ENCODE peak calls at places on chromosomes 11 and 22, in ten cellular contexts. One of them, this sample, is unnamed.

GRCh38 chr11:64865286-64866172 is 12.9 kb downstream of the EHD1 start:
- DNase-seq in breast epithelium: no peak
- DNase-seq in sigmoid colon: no peak
- DNase-seq in IMR-90: peak
- DNase-seq in Peyer's patch: no peak
- DNase-seq in heart left ventricle: no peak
- DNase-seq in NB4: no peak
- DNase-seq in uterus: no peak
- DNase-seq in stomach: no peak
- DNase-seq in A549: no peak
- DNase-seq in this sample: no peak

GRCh38 chr22:48570912-48571311 is 1256.8 kb downstream of the BRD1 start:
- DNase-seq in breast epithelium: no peak
- DNase-seq in sigmoid colon: no peak
- DNase-seq in IMR-90: no peak
- DNase-seq in Peyer's patch: no peak
- DNase-seq in heart left ventricle: no peak
- DNase-seq in NB4: no peak
- DNase-seq in uterus: no peak
- DNase-seq in stomach: no peak
- DNase-seq in A549: no peak
- DNase-seq in this sample: no peak

GRCh38 chr11:3037041-3037944 is 19.9 kb downstream of the CARS1 start:
- DNase-seq in breast epithelium: peak
- DNase-seq in sigmoid colon: peak
- DNase-seq in IMR-90: peak
- DNase-seq in Peyer's patch: peak
- DNase-seq in heart left ventricle: peak
- DNase-seq in NB4: peak
- DNase-seq in uterus: peak
- DNase-seq in stomach: peak
- DNase-seq in A549: peak
- DNase-seq in this sample: peak

GRCh38 chr11:64629796-64630562 is 39.0 kb downstream of the SLC22A12 start:
- DNase-seq in breast epithelium: no peak
- DNase-seq in sigmoid colon: peak
- DNase-seq in IMR-90: no peak
- DNase-seq in Peyer's patch: no peak
- DNase-seq in heart left ventricle: no peak
- DNase-seq in NB4: no peak
- DNase-seq in uterus: peak
- DNase-seq in stomach: no peak
- DNase-seq in A549: peak
- DNase-seq in this sample: no peak

GRCh38 chr11:128709402-128709801 is 15.5 kb downstream of the FLI1 start:
- DNase-seq in breast epithelium: no peak
- DNase-seq in sigmoid colon: no peak
- DNase-seq in IMR-90: peak
- DNase-seq in Peyer's patch: no peak
- DNase-seq in heart left ventricle: peak
- DNase-seq in NB4: no peak
- DNase-seq in uterus: peak
- DNase-seq in stomach: no peak
- DNase-seq in A549: no peak
- DNase-seq in this sample: no peak

GRCh38 chr11:75557649-75558494 is 4.2 kb upstream of the SERPINH1 start:
- DNase-seq in breast epithelium: no peak
- DNase-seq in sigmoid colon: peak
- DNase-seq in IMR-90: peak
- DNase-seq in Peyer's patch: no peak
- DNase-seq in heart left ventricle: peak
- DNase-seq in NB4: no peak
- DNase-seq in uterus: peak
- DNase-seq in stomach: no peak
- DNase-seq in A549: no peak
- DNase-seq in this sample: peak

GRCh38 chr11:96103102-96103501 is 179.2 kb upstream of the MTMR2 start:
- DNase-seq in breast epithelium: no peak
- DNase-seq in sigmoid colon: no peak
- DNase-seq in IMR-90: peak
- DNase-seq in Peyer's patch: no peak
- DNase-seq in heart left ventricle: no peak
- DNase-seq in NB4: no peak
- DNase-seq in uterus: no peak
- DNase-seq in stomach: no peak
- DNase-seq in A549: no peak
- DNase-seq in this sample: no peak

GRCh38 chr11:109423114-109423859 is 1.3 kb downstream of the C11orf87 start:
- DNase-seq in breast epithelium: no peak
- DNase-seq in sigmoid colon: no peak
- DNase-seq in IMR-90: no peak
- DNase-seq in Peyer's patch: no peak
- DNase-seq in heart left ventricle: no peak
- DNase-seq in NB4: peak
- DNase-seq in uterus: no peak
- DNase-seq in stomach: no peak
- DNase-seq in A549: no peak
- DNase-seq in this sample: no peak

GRCh38 chr11:73262851-73263495 is 9.2 kb upstream of the P2RY6 start:
- DNase-seq in breast epithelium: peak
- DNase-seq in sigmoid colon: no peak
- DNase-seq in IMR-90: peak
- DNase-seq in Peyer's patch: no peak
- DNase-seq in heart left ventricle: peak
- DNase-seq in NB4: no peak
- DNase-seq in uterus: no peak
- DNase-seq in stomach: no peak
- DNase-seq in A549: peak
- DNase-seq in this sample: no peak

GRCh38 chr11:26522912-26523610 is 49.0 kb downstream of the MUC15 start:
- DNase-seq in breast epithelium: no peak
- DNase-seq in sigmoid colon: no peak
- DNase-seq in IMR-90: peak
- DNase-seq in Peyer's patch: no peak
- DNase-seq in heart left ventricle: no peak
- DNase-seq in NB4: peak
- DNase-seq in uterus: no peak
- DNase-seq in stomach: no peak
- DNase-seq in A549: peak
- DNase-seq in this sample: no peak

GRCh38 chr22:29302681-29303465 is 3.6 kb upstream of the GAS2L1 start:
- DNase-seq in breast epithelium: no peak
- DNase-seq in sigmoid colon: no peak
- DNase-seq in IMR-90: no peak
- DNase-seq in Peyer's patch: peak
- DNase-seq in heart left ventricle: no peak
- DNase-seq in NB4: no peak
- DNase-seq in uterus: no peak
- DNase-seq in stomach: peak
- DNase-seq in A549: no peak
- DNase-seq in this sample: no peak

GRCh38 chr22:41524283-41524682 is 20.0 kb downstream of the POLR3H start:
- DNase-seq in breast epithelium: peak
- DNase-seq in sigmoid colon: peak
- DNase-seq in IMR-90: peak
- DNase-seq in Peyer's patch: no peak
- DNase-seq in heart left ventricle: peak
- DNase-seq in NB4: no peak
- DNase-seq in uterus: peak
- DNase-seq in stomach: peak
- DNase-seq in A549: no peak
- DNase-seq in this sample: no peak
- TF ChIP-seq POLR2A in breast epithelium: no peak
- TF ChIP-seq POLR2A in sigmoid colon: no peak
- TF ChIP-seq POLR2A in IMR-90: no peak
- TF ChIP-seq POLR2A in Peyer's patch: no peak
- TF ChIP-seq POLR2A in heart left ventricle: no peak
- TF ChIP-seq POLR2A in NB4: no peak
- TF ChIP-seq POLR2A in uterus: no peak
- TF ChIP-seq POLR2A in stomach: no peak
- TF ChIP-seq POLR2A in A549: no peak
- TF ChIP-seq POLR2A in this sample: no peak

DNA sequence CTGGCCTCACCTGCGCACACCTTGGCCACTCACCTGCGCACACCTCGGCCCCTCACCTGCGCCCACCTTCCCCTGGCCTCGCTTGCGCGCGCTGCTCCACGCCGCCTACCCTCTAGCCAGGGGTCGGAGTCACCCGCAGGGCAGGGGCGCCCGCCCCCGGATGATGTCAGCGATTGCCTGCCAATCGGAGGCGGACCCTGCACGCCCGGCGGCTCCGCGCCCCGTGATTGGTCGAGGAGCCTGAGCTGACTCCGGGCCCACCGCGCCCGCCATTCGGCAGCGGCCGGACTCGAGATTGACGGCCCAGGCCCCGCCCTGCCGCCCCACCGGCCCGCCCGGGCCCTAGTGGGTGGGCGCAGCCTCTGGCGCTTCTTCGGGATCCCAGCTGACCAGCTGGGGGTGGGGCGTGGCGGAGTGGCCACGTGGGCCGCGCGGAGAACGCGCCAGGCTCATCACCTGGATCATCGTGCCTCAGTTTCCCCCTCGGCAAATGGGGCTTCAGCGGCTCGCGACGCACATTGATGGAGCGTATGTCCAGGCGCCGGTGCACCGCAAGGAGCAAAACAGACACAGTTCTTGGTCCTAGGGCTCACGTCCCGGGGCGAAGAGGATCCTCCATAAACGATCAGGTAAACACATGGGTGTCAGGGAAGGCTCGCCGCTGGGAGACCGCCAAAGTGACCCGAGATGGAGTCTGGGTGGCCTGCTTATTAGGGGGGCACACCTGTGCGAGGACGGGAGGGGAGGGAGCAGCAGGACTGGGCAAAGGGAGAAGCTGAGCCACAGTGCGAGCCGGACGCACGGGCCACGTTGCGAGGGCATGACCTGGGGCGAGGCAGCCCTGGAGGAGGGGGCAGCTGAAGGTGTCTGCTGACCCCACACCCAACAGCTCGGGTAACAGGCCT is at the start of gene DHCR7:
- DNase-seq in breast epithelium: peak
- DNase-seq in sigmoid colon: peak
- DNase-seq in IMR-90: peak
- DNase-seq in Peyer's patch: peak
- DNase-seq in heart left ventricle: peak
- DNase-seq in NB4: peak
- DNase-seq in uterus: peak
- DNase-seq in stomach: peak
- DNase-seq in A549: peak
- DNase-seq in this sample: peak
- TF ChIP-seq POLR2A in breast epithelium: peak
- TF ChIP-seq POLR2A in sigmoid colon: no peak
- TF ChIP-seq POLR2A in IMR-90: no peak
- TF ChIP-seq POLR2A in Peyer's patch: peak
- TF ChIP-seq POLR2A in heart left ventricle: no peak
- TF ChIP-seq POLR2A in NB4: peak
- TF ChIP-seq POLR2A in uterus: no peak
- TF ChIP-seq POLR2A in stomach: no peak
- TF ChIP-seq POLR2A in A549: peak
- TF ChIP-seq POLR2A in this sample: peak

GRCh38 chr22:21568207-21569075 is 927 bp downstream of the UBE2L3 start:
- DNase-seq in breast epithelium: no peak
- DNase-seq in sigmoid colon: no peak
- DNase-seq in IMR-90: peak
- DNase-seq in Peyer's patch: no peak
- DNase-seq in heart left ventricle: peak
- DNase-seq in NB4: peak
- DNase-seq in uterus: no peak
- DNase-seq in stomach: no peak
- DNase-seq in A549: peak
- DNase-seq in this sample: no peak
- TF ChIP-seq POLR2A in breast epithelium: no peak
- TF ChIP-seq POLR2A in sigmoid colon: no peak
- TF ChIP-seq POLR2A in IMR-90: peak
- TF ChIP-seq POLR2A in Peyer's patch: no peak
- TF ChIP-seq POLR2A in heart left ventricle: no peak
- TF ChIP-seq POLR2A in NB4: no peak
- TF ChIP-seq POLR2A in uterus: no peak
- TF ChIP-seq POLR2A in stomach: no peak
- TF ChIP-seq POLR2A in A549: no peak
- TF ChIP-seq POLR2A in this sample: no peak

DNA sequence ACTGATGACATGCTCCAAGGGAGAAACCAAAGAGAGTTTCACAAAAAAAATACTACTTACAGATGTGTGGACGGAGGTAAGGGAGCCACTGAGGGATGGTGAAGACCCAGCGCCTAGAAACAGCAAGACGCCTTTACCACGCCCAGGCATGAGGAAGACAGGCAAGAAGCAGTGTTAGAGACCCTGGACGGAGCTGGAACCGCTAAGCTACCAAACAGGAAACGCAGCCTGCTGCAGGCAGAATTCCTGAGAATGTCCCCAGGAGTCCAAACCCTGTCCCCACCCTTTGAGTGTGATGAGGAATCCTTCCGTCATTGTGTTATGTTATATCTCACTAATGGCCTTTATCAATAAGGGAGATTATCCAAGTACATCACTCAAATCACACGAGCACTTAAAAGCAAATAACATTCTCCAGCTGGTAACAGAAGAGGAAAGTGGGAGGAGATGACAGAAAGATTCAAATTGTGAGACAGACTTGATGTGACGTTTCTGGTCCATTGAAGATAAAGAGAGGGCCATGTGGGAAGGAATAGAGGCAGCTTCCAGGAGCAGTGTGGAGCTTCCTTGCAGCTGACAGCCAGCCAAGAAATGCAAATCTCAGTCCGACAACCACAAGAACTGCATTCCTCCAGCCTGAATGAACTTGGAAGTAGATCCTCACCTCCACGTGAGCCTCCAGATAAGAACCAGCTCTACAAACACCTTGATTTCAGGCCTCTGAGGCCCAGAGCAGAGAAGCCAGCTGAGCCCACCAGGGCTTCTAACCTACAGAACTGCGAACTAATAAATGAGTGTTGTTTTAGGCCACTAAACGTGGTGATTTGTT is 19.1 kb downstream of the FAM181B start:
- DNase-seq in breast epithelium: no peak
- DNase-seq in sigmoid colon: no peak
- DNase-seq in IMR-90: no peak
- DNase-seq in Peyer's patch: no peak
- DNase-seq in heart left ventricle: no peak
- DNase-seq in NB4: no peak
- DNase-seq in uterus: no peak
- DNase-seq in stomach: no peak
- DNase-seq in A549: no peak
- DNase-seq in this sample: no peak
- TF ChIP-seq POLR2A in breast epithelium: no peak
- TF ChIP-seq POLR2A in sigmoid colon: no peak
- TF ChIP-seq POLR2A in IMR-90: no peak
- TF ChIP-seq POLR2A in Peyer's patch: no peak
- TF ChIP-seq POLR2A in heart left ventricle: no peak
- TF ChIP-seq POLR2A in NB4: no peak
- TF ChIP-seq POLR2A in uterus: no peak
- TF ChIP-seq POLR2A in stomach: no peak
- TF ChIP-seq POLR2A in A549: no peak
- TF ChIP-seq POLR2A in this sample: no peak

This sample was measured in H54.